ENCODE peak calls at places on chromosomes 3 and 15, in six cellular contexts. M, W, B, R, Z and G are unnamed samples.

GRCh38 chr3:72976182-72976825 is 20.3 kb upstream of the PPP4R2 start:
- DNase-seq in M (peak), W (no peak), B (no peak), R (no peak), Z (no peak), G (peak)

GRCh38 chr3:71728632-71729342 is 3.6 kb upstream of the EIF4E3 start:
- DNase-seq in M (no peak), W (peak), B (peak), R (no peak), Z (no peak), G (no peak)

GRCh38 chr15:89621547-89621946 is 33.7 kb downstream of the KIF7 start:
- DNase-seq in M (no peak), W (no peak), B (no peak), R (no peak), Z (no peak), G (no peak)

GRCh38 chr3:9066141-9066540 is 102.9 kb upstream of the RAD18 start:
- DNase-seq in M (no peak), W (no peak), B (no peak), R (no peak), Z (no peak), G (no peak)

GRCh38 chr3:49903451-49904424 is at the start of gene MST1R:
- DNase-seq in M (peak), W (peak), B (peak), R (peak), Z (peak), G (peak)

GRCh38 chr3:172517859-172518466 is 5.3 kb downstream of the TNFSF10 start:
- DNase-seq in M (no peak), W (no peak), B (no peak), R (no peak), Z (no peak), G (peak)

GRCh38 chr15:100340721-100341661 is 784 bp downstream of the ADAMTS17 start:
- DNase-seq in M (no peak), W (no peak), B (no peak), R (peak), Z (no peak), G (no peak)

GRCh38 chr3:69805491-69805890 is 66.2 kb downstream of the MITF start:
- DNase-seq in M (no peak), W (no peak), B (no peak), R (no peak), Z (no peak), G (no peak)

GRCh38 chr15:66832679-66833078 is 130.6 kb downstream of the SMAD6 start:
- DNase-seq in M (peak), W (no peak), B (no peak), R (no peak), Z (no peak), G (peak)

GRCh38 chr3:171763392-171763791 is 46.9 kb downstream of the PLD1 start:
- DNase-seq in M (no peak), W (no peak), B (no peak), R (no peak), Z (no peak), G (no peak)

GRCh38 chr15:65791335-65792129 is 561 bp downstream of the DENND4A start:
- DNase-seq in M (peak), W (peak), B (peak), R (peak), Z (peak), G (peak)

GRCh38 chr15:73240864-73241499 is 127.8 kb downstream of the HCN4 start:
- DNase-seq in M (peak), W (peak), B (peak), R (peak), Z (peak), G (peak)

GRCh38 chr15:101161656-101162055 is 90.2 kb downstream of the CHSY1 start:
- DNase-seq in M (no peak), W (no peak), B (peak), R (no peak), Z (no peak), G (no peak)

GRCh38 chr3:146187334-146187950 is 26.5 kb upstream of the PLOD2 start:
- DNase-seq in M (peak), W (no peak), B (peak), R (no peak), Z (no peak), G (peak)

GRCh38 chr3:144237351-144237750 is 265.7 kb downstream of the DIPK2A start:
- DNase-seq in M (no peak), W (no peak), B (no peak), R (no peak), Z (no peak), G (no peak)

GRCh38 chr3:153911111-153911510 is 210.1 kb upstream of the ARHGEF26 start:
- DNase-seq in M (no peak), W (no peak), B (no peak), R (no peak), Z (no peak), G (no peak)

GRCh38 chr3:152123457-152123856 is 145.3 kb upstream of the MBNL1 start:
- DNase-seq in M (peak), W (no peak), B (no peak), R (no peak), Z (no peak), G (no peak)
- TF ChIP-seq CTCF in M (no peak), W (no peak), B (no peak), R (no peak), Z (no peak), G (peak)

GRCh38 chr3:135231646-135232625 is 436.9 kb downstream of the EPHB1 start:
- DNase-seq in M (no peak), W (peak), B (no peak), R (no peak), Z (no peak), G (no peak)

GRCh38 chr3:135228131-135228530 is 433.1 kb downstream of the EPHB1 start:
- DNase-seq in M (no peak), W (no peak), B (no peak), R (no peak), Z (no peak), G (no peak)

GRCh38 chr3:135226057-135226456 is 431.0 kb downstream of the EPHB1 start:
- DNase-seq in M (no peak), W (no peak), B (peak), R (no peak), Z (no peak), G (no peak)

GRCh38 chr3:135224963-135225362 is 429.9 kb downstream of the EPHB1 start:
- DNase-seq in M (no peak), W (no peak), B (no peak), R (no peak), Z (no peak), G (no peak)

GRCh38 chr3:135229018-135229495 is 434.0 kb downstream of the EPHB1 start:
- DNase-seq in M (no peak), W (peak), B (no peak), R (peak), Z (peak), G (no peak)
- TF ChIP-seq CTCF in M (no peak), W (peak), B (no peak), R (peak), Z (no peak), G (no peak)

GRCh38 chr3:33093847-33094246 is 3.1 kb downstream of the GLB1 start:
- DNase-seq in M (no peak), W (peak), B (no peak), R (peak), Z (no peak), G (no peak)
- TF ChIP-seq CTCF in M (no peak), W (peak), B (no peak), R (no peak), Z (no peak), G (no peak)

GRCh38 chr3:2153047-2153446 is 54.4 kb downstream of the CNTN4 start:
- DNase-seq in M (no peak), W (no peak), B (no peak), R (no peak), Z (no peak), G (no peak)

GRCh38 chr3:2150576-2150975 is 51.9 kb downstream of the CNTN4 start:
- DNase-seq in M (no peak), W (no peak), B (no peak), R (no peak), Z (no peak), G (no peak)

GRCh38 chr3:2158828-2159227 is 60.2 kb downstream of the CNTN4 start:
- DNase-seq in M (no peak), W (no peak), B (peak), R (no peak), Z (no peak), G (no peak)

GRCh38 chr3:2154596-2154995 is 55.9 kb downstream of the CNTN4 start:
- DNase-seq in M (no peak), W (no peak), B (no peak), R (no peak), Z (no peak), G (no peak)

DNA sequence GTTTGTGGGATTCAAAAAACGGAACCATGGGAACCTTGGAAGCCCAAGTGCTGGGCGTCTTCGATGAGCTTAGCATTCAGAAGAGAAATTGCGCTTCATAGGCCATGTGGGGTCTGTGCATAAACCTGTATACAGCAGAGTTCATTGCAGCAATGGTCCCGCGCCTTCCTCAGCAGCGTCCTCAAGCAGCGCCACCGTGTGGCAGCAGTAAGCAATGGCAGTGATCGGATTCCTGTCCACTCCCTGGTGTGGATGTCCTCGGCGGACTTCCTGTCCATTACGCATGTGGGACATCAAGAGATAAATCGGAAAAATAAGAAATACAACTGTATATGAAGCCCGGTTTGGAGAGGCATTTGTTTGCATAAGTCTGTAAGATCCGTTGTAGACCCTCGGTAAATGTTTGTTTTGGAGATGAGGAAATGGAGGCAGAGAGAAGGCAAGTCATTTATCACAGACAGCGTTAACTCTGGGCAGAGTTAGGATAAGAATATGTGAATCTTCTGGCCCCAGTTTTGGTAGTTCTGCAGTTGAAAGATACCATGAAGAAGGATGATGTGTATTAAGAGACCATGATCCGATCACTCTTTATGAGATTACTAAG is 57.7 kb downstream of the CNTN4 start:
- DNase-seq in M (no peak), W (peak), B (peak), R (no peak), Z (no peak), G (peak)
- TF ChIP-seq CTCF in M (peak), W (peak), B (peak), R (no peak), Z (peak), G (peak)

DNA sequence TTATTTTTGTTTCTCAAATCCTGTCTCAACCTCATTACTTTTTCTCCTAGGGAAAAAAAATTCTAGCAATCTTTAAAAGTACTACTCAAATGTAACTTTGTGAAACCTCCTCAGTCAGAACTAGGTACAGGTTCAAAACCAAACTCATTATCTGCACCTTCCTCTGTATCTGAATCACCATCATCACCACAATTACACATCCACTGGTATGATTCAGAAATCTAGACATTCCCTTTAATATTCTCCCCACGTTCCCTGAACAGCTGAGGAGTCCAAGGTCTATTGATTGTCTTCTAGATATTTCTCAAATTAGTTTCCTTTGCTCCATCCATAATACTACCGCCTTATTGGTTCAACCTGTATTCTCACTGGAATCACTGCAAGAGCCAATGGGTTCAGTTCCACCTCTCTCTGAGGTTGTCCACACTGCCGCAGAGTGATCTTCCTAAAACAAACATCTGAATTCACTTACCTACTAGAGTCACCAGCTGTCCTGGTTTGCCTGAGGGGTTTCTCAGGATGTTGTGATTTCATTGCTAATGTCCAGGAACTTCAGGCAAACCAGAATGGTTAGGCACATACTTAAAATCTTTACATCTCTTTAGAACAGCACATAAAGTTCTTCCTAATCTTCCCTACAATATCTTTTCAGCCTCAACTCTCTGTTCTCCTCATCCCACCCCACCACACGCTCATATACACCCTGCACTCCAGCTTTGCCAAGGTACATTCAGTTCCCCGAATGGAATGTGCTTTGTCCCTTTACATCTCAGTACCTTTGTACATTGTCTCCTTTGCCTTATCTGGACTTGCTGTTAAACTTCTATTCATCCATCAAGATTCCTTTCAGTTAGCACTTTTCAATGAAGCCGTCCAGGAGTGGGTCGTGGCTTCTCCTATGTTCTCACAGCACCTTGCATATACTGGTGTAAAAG is 24.2 kb downstream of the ATP13A4 start:
- DNase-seq in M (no peak), W (no peak), B (no peak), R (no peak), Z (no peak), G (no peak)
- TF ChIP-seq CTCF in M (no peak), W (no peak), B (no peak), R (no peak), Z (no peak), G (no peak)

GRCh38 chr3:142180761-142181362 is 31.5 kb upstream of the TFDP2 start:
- DNase-seq in M (peak), W (peak), B (peak), R (peak), Z (no peak), G (peak)
- TF ChIP-seq CTCF in M (peak), W (peak), B (peak), R (peak), Z (peak), G (peak)